ENCODE peak calls at places on chromosomes 2 and 18, in four cellular contexts. K is sigmoid colon, I is adrenal gland, M is BJ. R is an unnamed sample.
A peak's percentile ranks its signal among the peaks of the same experiment; 100 is the strongest.

GRCh38 chr2:42547014-42547413 is 21.4 kb upstream of the MTA3 start:
- DNase-seq in M (no peak), K (no peak), I (no peak), R (no peak)

GRCh38 chr2:182038579-182038978 is 52.9 kb downstream of the PPP1R1C start:
- DNase-seq in K (no peak), I (no peak), M (no peak), R (no peak)

GRCh38 chr18:77267957-77268356 is 18.3 kb downstream of the GALR1 start:
- DNase-seq in I (no peak), K (no peak), M (no peak), R (no peak)

GRCh38 chr2:68770271-68771111 is 35.9 kb downstream of the ARHGAP25 start:
- DNase-seq in M (no peak), I (no peak), K (no peak), R (no peak)

GRCh38 chr2:216426166-216426777 is 14.0 kb downstream of the SMARCAL1 start:
- DNase-seq in K (no peak), M (peak; percentile 75), I (no peak), R (no peak)

GRCh38 chr2:96117701-96118588 is 1.6 kb upstream of the ADRA2B start:
- DNase-seq in M (no peak), K (peak; percentile 61), I (no peak), R (no peak)

GRCh38 chr2:7633556-7634153 is 716.4 kb downstream of the RNF144A start:
- DNase-seq in I (no peak), M (no peak), K (no peak), R (no peak)

GRCh38 chr18:46559296-46559695 is 97.7 kb downstream of the LOXHD1 start:
- DNase-seq in I (no peak), K (no peak), M (no peak), R (no peak)

GRCh38 chr18:55239764-55240163 is 280.5 kb upstream of the CCDC68 start:
- DNase-seq in I (no peak), K (no peak), M (no peak), R (no peak)

GRCh38 chr2:6213056-6213780 is 521.0 kb downstream of the SOX11 start:
- DNase-seq in K (no peak), I (no peak), M (no peak), R (no peak)

GRCh38 chr2:212135739-212136138 is 402.9 kb downstream of the ERBB4 start:
- DNase-seq in I (no peak), M (no peak), K (no peak), R (no peak)

GRCh38 chr18:25295624-25296138 is 56.3 kb downstream of the ZNF521 start:
- DNase-seq in I (no peak), M (no peak), K (no peak), R (no peak)

GRCh38 chr2:84283496-84283895 is 175.6 kb downstream of the SUCLG1 start:
- DNase-seq in K (no peak), M (no peak), I (no peak), R (no peak)

GRCh38 chr2:8453904-8454302 is 228.0 kb upstream of the ID2 start:
- DNase-seq in I (peak; percentile 48), K (peak; percentile 56), M (no peak), R (no peak)

GRCh38 chr18:13409997-13410396 is 191.4 kb downstream of the LDLRAD4 start:
- DNase-seq in K (no peak), M (no peak), I (no peak), R (no peak)

GRCh38 chr18:13414102-13414501 is 195.5 kb downstream of the LDLRAD4 start:
- DNase-seq in K (no peak), M (no peak), I (no peak), R (no peak)

GRCh38 chr18:13412901-13413300 is 194.3 kb downstream of the LDLRAD4 start:
- DNase-seq in M (no peak), K (no peak), I (no peak), R (peak; percentile 61)

GRCh38 chr18:13410471-13410870 is 191.9 kb downstream of the LDLRAD4 start:
- DNase-seq in I (no peak), K (no peak), M (no peak), R (no peak)

DNA sequence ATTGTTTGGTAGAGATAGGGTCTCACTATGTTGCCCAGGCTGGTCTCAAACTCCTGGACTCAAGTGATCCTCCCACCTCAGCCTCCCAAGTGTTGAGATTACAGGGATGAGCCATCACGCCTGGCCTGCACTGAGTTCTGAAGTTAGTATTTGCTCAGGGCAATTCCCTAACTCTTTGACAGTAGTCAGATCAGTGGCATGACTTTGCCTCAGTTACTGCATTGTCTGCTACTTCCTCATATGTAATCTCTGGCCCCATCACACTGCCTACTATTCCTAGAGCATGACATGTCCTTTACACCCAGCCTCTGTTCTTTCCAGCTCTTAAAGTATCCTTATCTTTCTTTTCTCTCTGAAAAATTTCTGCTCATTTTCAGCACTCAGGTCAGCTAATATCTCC is 193.5 kb downstream of the LDLRAD4 start:
- DNase-seq in I (no peak), M (no peak), K (no peak), R (no peak)
- H3K36me3 ChIP-seq in I (no peaks in the 10 kb centered on the region), M (no peaks in the 10 kb centered on the region), K (no peaks in the 10 kb centered on the region), R (no peaks in the 10 kb centered on the region)

GRCh38 chr2:101858910-101859309 is 132.8 kb upstream of the IL1R2 start:
- DNase-seq in M (no peak), K (no peak), I (no peak), R (no peak)

GRCh38 chr2:101861382-101861781 is 130.4 kb upstream of the IL1R2 start:
- DNase-seq in K (no peak), I (no peak), M (no peak), R (no peak)

GRCh38 chr2:101859604-101860003 is 132.2 kb upstream of the IL1R2 start:
- DNase-seq in M (no peak), K (no peak), I (no peak), R (no peak)

GRCh38 chr2:101860782-101861181 is 131.0 kb upstream of the IL1R2 start:
- DNase-seq in I (no peak), K (no peak), M (no peak), R (no peak)

GRCh38 chr2:101860157-101860556 is 131.6 kb upstream of the IL1R2 start:
- DNase-seq in M (no peak), K (no peak), I (no peak), R (no peak)
- TF ChIP-seq CTCF in M (no peak), K (no peak), I (no peak), R (no peak)

GRCh38 chr2:29166640-29167039 is 51.4 kb downstream of the CLIP4 start:
- DNase-seq in I (no peak), K (no peak), M (no peak), R (no peak)
- H3K36me3 ChIP-seq in I (no peaks in the 10 kb centered on the region), K (no peaks in the 10 kb centered on the region), M (peaks cover 4% of the 10 kb centered on the region), R (peaks cover 52% of the 10 kb centered on the region)

DNA sequence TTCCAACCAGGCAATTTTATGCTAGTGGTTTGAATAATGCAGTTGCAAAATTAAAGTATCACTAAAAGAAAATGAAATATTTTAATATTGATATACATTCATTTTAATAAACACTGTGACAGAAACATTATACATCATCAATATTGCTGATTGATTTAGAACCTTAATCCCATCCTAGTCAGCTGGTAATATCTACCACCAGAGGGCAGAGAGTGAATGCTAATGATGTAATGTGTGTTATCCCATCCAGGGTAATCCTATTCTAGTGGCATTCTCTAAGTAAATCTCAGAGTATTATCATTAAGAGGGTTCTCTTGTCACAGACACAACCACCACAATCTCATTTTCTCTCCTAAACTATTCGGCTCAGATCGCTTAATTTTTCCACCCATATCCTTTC is 477.4 kb downstream of the CPS1 start:
- DNase-seq in I (no peak), M (no peak), K (no peak), R (no peak)
- TF ChIP-seq CTCF in I (no peak), M (no peak), K (no peak), R (peak; percentile 17)

GRCh38 chr2:149577269-149577668 is 10.3 kb downstream of the MMADHC start:
- DNase-seq in K (no peak), I (no peak), M (no peak), R (no peak)

GRCh38 chr2:149575277-149575676 is 12.3 kb downstream of the MMADHC start:
- DNase-seq in I (no peak), K (no peak), M (no peak), R (no peak)

GRCh38 chr2:149585317-149585885 is 2.2 kb downstream of the MMADHC start:
- DNase-seq in I (no peak), K (no peak), M (no peak), R (no peak)

GRCh38 chr2:149575742-149576141 is 11.8 kb downstream of the MMADHC start:
- DNase-seq in K (no peak), I (no peak), M (no peak), R (no peak)

GRCh38 chr2:149579972-149580882 is 7.3 kb downstream of the MMADHC start:
- DNase-seq in M (no peak), K (no peak), I (no peak), R (no peak)
- H3K36me3 ChIP-seq in M (peaks cover 8% of the 10 kb centered on the region), K (peaks cover 42% of the 10 kb centered on the region), I (peaks cover 62% of the 10 kb centered on the region), R (peaks cover 95% of the 10 kb centered on the region)

GRCh38 chr2:121596221-121597080 is 52.8 kb downstream of the CLASP1 start:
- DNase-seq in M (peak; percentile 19), K (no peak), I (peak; percentile 82), R (no peak)
- TF ChIP-seq CTCF in M (peak; percentile 61), K (no peak), I (peak; percentile 62), R (peak; percentile 59)

R was measured in psoas muscle.